ENCODE peak calls at places on chromosomes 13 and 19, in four cellular contexts. One of them, this sample, is unnamed.

GRCh38 chr13:44068737-44069136 is 189.0 kb downstream of the LACC1 start:
- DNase-seq in A673: peak
- DNase-seq in kidney epithelial cell: no peak
- DNase-seq in IMR-90: peak
- DNase-seq in this sample: no peak

GRCh38 chr19:50266896-50267295 is 62.3 kb downstream of the KCNC3 start:
- DNase-seq in A673: no peak
- DNase-seq in kidney epithelial cell: no peak
- DNase-seq in IMR-90: no peak
- DNase-seq in this sample: peak

GRCh38 chr13:77325371-77325941 is 1.4 kb downstream of the MYCBP2 start:
- DNase-seq in A673: no peak
- DNase-seq in kidney epithelial cell: no peak
- DNase-seq in IMR-90: no peak
- DNase-seq in this sample: no peak

GRCh38 chr13:92225861-92226260 is 827.4 kb downstream of the GPC5 start:
- DNase-seq in A673: no peak
- DNase-seq in kidney epithelial cell: no peak
- DNase-seq in IMR-90: no peak
- DNase-seq in this sample: no peak

GRCh38 chr13:105665284-105665683 is 870.2 kb downstream of the EFNB2 start:
- DNase-seq in A673: no peak
- DNase-seq in kidney epithelial cell: peak
- DNase-seq in IMR-90: peak
- DNase-seq in this sample: no peak

GRCh38 chr19:12265921-12266704 is 28.6 kb downstream of the ZNF44 start:
- DNase-seq in A673: no peak
- DNase-seq in kidney epithelial cell: no peak
- DNase-seq in IMR-90: no peak
- DNase-seq in this sample: no peak

GRCh38 chr19:53102701-53103140 is 501 bp downstream of the ZNF160 start:
- DNase-seq in A673: peak
- DNase-seq in kidney epithelial cell: no peak
- DNase-seq in IMR-90: peak
- DNase-seq in this sample: peak

GRCh38 chr13:103656329-103656728 is 590.1 kb upstream of the SLC10A2 start:
- DNase-seq in A673: no peak
- DNase-seq in kidney epithelial cell: no peak
- DNase-seq in IMR-90: no peak
- DNase-seq in this sample: no peak

GRCh38 chr19:12996542-12997094 is 1.3 kb downstream of the NFIX start:
- DNase-seq in A673: no peak
- DNase-seq in kidney epithelial cell: no peak
- DNase-seq in IMR-90: peak
- DNase-seq in this sample: no peak

GRCh38 chr13:65034266-65034665 is 2195.9 kb downstream of the PCDH9 start:
- DNase-seq in A673: no peak
- DNase-seq in kidney epithelial cell: no peak
- DNase-seq in IMR-90: no peak
- DNase-seq in this sample: no peak

GRCh38 chr19:10352764-10353671 is 13.6 kb upstream of the ICAM3 start:
- DNase-seq in A673: no peak
- DNase-seq in kidney epithelial cell: no peak
- DNase-seq in IMR-90: no peak
- DNase-seq in this sample: peak
- H3K4me3 ChIP-seq in A673: no peak
- H3K4me3 ChIP-seq in kidney epithelial cell: no peak
- H3K4me3 ChIP-seq in IMR-90: no peak
- H3K4me3 ChIP-seq in this sample: no peak

DNA sequence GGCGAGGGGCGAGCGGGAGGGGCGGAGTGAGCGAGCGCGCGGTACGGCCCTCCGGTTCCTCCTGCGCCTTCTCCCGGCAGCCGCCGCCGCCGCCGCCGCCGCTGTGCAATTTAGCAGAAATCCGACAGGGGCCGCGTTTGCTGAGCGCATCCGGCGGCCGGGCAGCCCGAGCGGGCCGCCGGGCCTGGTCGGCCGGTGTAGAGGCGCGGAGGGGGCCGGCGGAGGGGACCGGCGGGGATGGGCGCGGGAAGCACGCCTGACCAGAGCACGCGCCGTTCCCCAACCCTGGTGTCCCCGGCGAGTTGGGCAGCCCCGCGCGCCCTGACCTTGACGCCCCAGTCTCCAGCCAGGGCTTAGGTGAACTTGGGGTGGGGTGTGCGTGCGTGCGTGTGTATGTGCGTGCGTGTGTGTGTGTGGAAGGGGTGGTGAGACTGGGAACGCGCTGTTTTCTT is 144.5 kb upstream of the ZNF536 start:
- DNase-seq in A673: peak
- DNase-seq in kidney epithelial cell: no peak
- DNase-seq in IMR-90: peak
- DNase-seq in this sample: peak
- TF ChIP-seq CTCF in A673: peak
- TF ChIP-seq CTCF in kidney epithelial cell: peak
- TF ChIP-seq CTCF in IMR-90: peak
- TF ChIP-seq CTCF in this sample: peak

DNA sequence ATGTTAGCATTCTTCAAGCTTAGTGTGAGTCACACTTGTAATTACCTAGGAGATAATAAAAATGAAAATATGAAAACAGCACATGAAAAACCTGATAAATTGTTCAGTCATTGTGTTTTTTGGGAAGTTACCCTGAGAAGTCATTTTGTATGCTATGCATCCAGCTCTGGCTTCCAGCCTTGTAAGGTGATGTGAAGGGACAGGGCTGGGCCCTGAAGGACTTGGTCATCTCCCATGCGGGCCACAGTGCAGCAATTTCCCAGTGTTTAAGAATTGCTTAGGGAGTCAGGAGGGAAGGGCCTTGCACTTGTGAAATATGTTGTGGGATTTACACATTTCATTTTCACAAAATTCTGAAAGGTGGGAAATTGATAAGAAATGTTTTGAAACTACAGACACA is 41.3 kb downstream of the ARHGEF7 start:
- DNase-seq in A673: no peak
- DNase-seq in kidney epithelial cell: no peak
- DNase-seq in IMR-90: no peak
- DNase-seq in this sample: no peak
- H3K4me3 ChIP-seq in A673: no peak
- H3K4me3 ChIP-seq in kidney epithelial cell: no peak
- H3K4me3 ChIP-seq in IMR-90: no peak
- H3K4me3 ChIP-seq in this sample: no peak

DNA sequence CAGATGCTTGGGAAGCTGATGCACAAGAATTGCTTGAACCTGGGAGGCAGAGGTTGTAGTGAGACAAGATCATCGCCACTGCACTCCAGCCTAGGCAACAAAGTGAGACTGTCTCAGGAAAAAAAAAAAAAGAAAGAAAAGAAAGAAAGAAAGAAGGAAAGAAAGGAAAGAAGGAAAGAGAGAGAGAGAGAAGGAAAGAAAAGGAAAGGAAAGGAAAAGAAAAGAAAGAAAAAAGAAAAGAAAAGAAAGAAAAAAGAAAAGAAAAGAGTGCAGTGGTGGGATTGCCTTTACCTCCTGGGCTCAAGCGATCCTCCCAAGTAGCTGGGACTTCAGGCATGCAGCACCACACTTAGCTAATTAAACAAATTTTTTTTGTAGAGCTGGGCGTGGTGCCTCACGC is 12.9 kb downstream of the OLFM2 start:
- DNase-seq in A673: no peak
- DNase-seq in kidney epithelial cell: no peak
- DNase-seq in IMR-90: no peak
- DNase-seq in this sample: no peak
- TF ChIP-seq CTCF in A673: no peak
- TF ChIP-seq CTCF in kidney epithelial cell: no peak
- TF ChIP-seq CTCF in IMR-90: no peak
- TF ChIP-seq CTCF in this sample: no peak

GRCh38 chr19:2122251-2122650 is 25.5 kb downstream of the IZUMO4 start:
- DNase-seq in A673: no peak
- DNase-seq in kidney epithelial cell: no peak
- DNase-seq in IMR-90: no peak
- DNase-seq in this sample: no peak

GRCh38 chr19:2120821-2121220 is 24.1 kb downstream of the IZUMO4 start:
- DNase-seq in A673: no peak
- DNase-seq in kidney epithelial cell: no peak
- DNase-seq in IMR-90: no peak
- DNase-seq in this sample: no peak

GRCh38 chr19:2121416-2122051 is 24.8 kb downstream of the IZUMO4 start:
- DNase-seq in A673: no peak
- DNase-seq in kidney epithelial cell: no peak
- DNase-seq in IMR-90: no peak
- DNase-seq in this sample: no peak

GRCh38 chr19:2122982-2123381 is 26.3 kb downstream of the IZUMO4 start:
- DNase-seq in A673: no peak
- DNase-seq in kidney epithelial cell: no peak
- DNase-seq in IMR-90: no peak
- DNase-seq in this sample: no peak

DNA sequence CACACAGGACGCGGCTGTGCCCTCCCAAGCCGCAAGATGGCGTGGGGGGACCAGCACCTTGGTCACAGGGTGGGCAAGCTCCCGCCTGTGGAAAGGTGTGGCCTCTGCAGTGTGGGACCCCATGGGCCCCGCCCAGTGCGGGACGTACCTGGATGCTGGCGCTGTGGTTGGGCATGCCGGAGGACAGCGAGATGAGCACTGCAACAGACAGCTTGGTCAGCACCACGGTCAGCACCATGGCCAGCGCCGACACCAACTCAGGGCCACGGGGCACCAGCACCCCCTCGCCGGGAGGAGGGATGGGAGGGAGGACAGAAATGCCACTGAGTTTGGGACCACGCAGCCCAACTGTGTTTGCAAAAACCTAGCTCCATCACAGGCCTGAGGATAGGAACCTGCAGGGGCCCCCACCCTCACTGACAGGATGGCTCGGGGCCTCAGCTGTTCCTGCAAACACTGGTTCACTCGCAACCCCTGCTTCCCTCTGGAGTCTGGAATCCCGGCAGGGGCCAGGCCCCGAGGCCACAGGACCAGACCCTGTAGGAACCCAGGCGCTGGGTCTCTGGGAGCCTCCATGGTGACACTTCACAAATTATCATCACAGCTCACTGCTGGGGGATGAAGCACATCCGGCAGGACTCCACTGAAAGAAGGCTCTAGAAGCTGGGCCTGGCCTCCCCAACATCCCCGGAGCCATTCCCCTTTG is 27.1 kb downstream of the IZUMO4 start:
- DNase-seq in A673: no peak
- DNase-seq in kidney epithelial cell: no peak
- DNase-seq in IMR-90: no peak
- DNase-seq in this sample: no peak
- H3K4me3 ChIP-seq in A673: no peak
- H3K4me3 ChIP-seq in kidney epithelial cell: no peak
- H3K4me3 ChIP-seq in IMR-90: no peak
- H3K4me3 ChIP-seq in this sample: no peak

GRCh38 chr19:16497042-16497441 is 848 bp downstream of the C19orf44 start:
- DNase-seq in A673: no peak
- DNase-seq in kidney epithelial cell: no peak
- DNase-seq in IMR-90: no peak
- DNase-seq in this sample: no peak
- TF ChIP-seq CTCF in A673: no peak
- TF ChIP-seq CTCF in kidney epithelial cell: no peak
- TF ChIP-seq CTCF in IMR-90: no peak
- TF ChIP-seq CTCF in this sample: no peak

This sample was measured in colonic mucosa.